ENCODE peak calls at places on chromosomes 5 and 9, in ten cellular contexts. One of them, this sample, is unnamed.

GRCh38 chr9:16060457-16061129 is 507.8 kb downstream of the CCDC171 start:
- DNase-seq in BE2C: no peak
- DNase-seq in ACHN: no peak
- DNase-seq in COLO829: no peak
- DNase-seq in endothelial cell: no peak
- DNase-seq in A172: no peak
- DNase-seq in hepatic stellate cell: no peak
- DNase-seq in astrocyte of the spinal cord: no peak
- DNase-seq in HepG2: no peak
- DNase-seq in epithelial cell of prostate: no peak
- DNase-seq in this sample: no peak

GRCh38 chr5:158514353-158514960 is 585.3 kb downstream of the EBF1 start:
- DNase-seq in BE2C: no peak
- DNase-seq in ACHN: no peak
- DNase-seq in COLO829: no peak
- DNase-seq in endothelial cell: no peak
- DNase-seq in A172: peak
- DNase-seq in hepatic stellate cell: peak
- DNase-seq in astrocyte of the spinal cord: peak
- DNase-seq in HepG2: no peak
- DNase-seq in epithelial cell of prostate: no peak
- DNase-seq in this sample: no peak

GRCh38 chr9:22657713-22658112 is 211.1 kb downstream of the DMRTA1 start:
- DNase-seq in BE2C: no peak
- DNase-seq in ACHN: no peak
- DNase-seq in COLO829: no peak
- DNase-seq in endothelial cell: no peak
- DNase-seq in A172: no peak
- DNase-seq in hepatic stellate cell: no peak
- DNase-seq in astrocyte of the spinal cord: no peak
- DNase-seq in HepG2: no peak
- DNase-seq in epithelial cell of prostate: no peak
- DNase-seq in this sample: no peak

GRCh38 chr9:92133949-92134604 is 18.9 kb upstream of the SPTLC1 start:
- DNase-seq in BE2C: peak
- DNase-seq in ACHN: peak
- DNase-seq in COLO829: peak
- DNase-seq in endothelial cell: peak
- DNase-seq in A172: peak
- DNase-seq in hepatic stellate cell: peak
- DNase-seq in astrocyte of the spinal cord: peak
- DNase-seq in HepG2: peak
- DNase-seq in epithelial cell of prostate: no peak
- DNase-seq in this sample: peak

GRCh38 chr9:72038890-72039410 is 21.5 kb downstream of the C9orf57 start:
- DNase-seq in BE2C: peak
- DNase-seq in ACHN: peak
- DNase-seq in COLO829: peak
- DNase-seq in endothelial cell: peak
- DNase-seq in A172: peak
- DNase-seq in hepatic stellate cell: peak
- DNase-seq in astrocyte of the spinal cord: peak
- DNase-seq in HepG2: peak
- DNase-seq in epithelial cell of prostate: no peak
- DNase-seq in this sample: peak

GRCh38 chr9:134320916-134321570 is 5.2 kb upstream of the RXRA start:
- DNase-seq in BE2C: no peak
- DNase-seq in ACHN: no peak
- DNase-seq in COLO829: no peak
- DNase-seq in endothelial cell: no peak
- DNase-seq in A172: no peak
- DNase-seq in hepatic stellate cell: peak
- DNase-seq in astrocyte of the spinal cord: no peak
- DNase-seq in HepG2: peak
- DNase-seq in epithelial cell of prostate: no peak
- DNase-seq in this sample: no peak

GRCh38 chr5:14929293-14930065 is 57.9 kb upstream of the ANKH start:
- DNase-seq in BE2C: no peak
- DNase-seq in ACHN: no peak
- DNase-seq in COLO829: no peak
- DNase-seq in endothelial cell: no peak
- DNase-seq in A172: no peak
- DNase-seq in hepatic stellate cell: no peak
- DNase-seq in astrocyte of the spinal cord: no peak
- DNase-seq in HepG2: no peak
- DNase-seq in epithelial cell of prostate: no peak
- DNase-seq in this sample: no peak

GRCh38 chr9:93301291-93301811 is 117.4 kb downstream of the WNK2 start:
- DNase-seq in BE2C: no peak
- DNase-seq in ACHN: no peak
- DNase-seq in COLO829: no peak
- DNase-seq in endothelial cell: no peak
- DNase-seq in A172: no peak
- DNase-seq in hepatic stellate cell: no peak
- DNase-seq in astrocyte of the spinal cord: no peak
- DNase-seq in HepG2: no peak
- DNase-seq in epithelial cell of prostate: no peak
- DNase-seq in this sample: no peak

GRCh38 chr9:112112941-112113399 is 62.1 kb downstream of the SUSD1 start:
- DNase-seq in BE2C: peak
- DNase-seq in ACHN: peak
- DNase-seq in COLO829: no peak
- DNase-seq in endothelial cell: no peak
- DNase-seq in A172: peak
- DNase-seq in hepatic stellate cell: peak
- DNase-seq in astrocyte of the spinal cord: no peak
- DNase-seq in HepG2: peak
- DNase-seq in epithelial cell of prostate: peak
- DNase-seq in this sample: no peak

GRCh38 chr9:19937121-19937520 is 148.3 kb upstream of the SLC24A2 start:
- DNase-seq in BE2C: no peak
- DNase-seq in ACHN: no peak
- DNase-seq in COLO829: no peak
- DNase-seq in endothelial cell: no peak
- DNase-seq in A172: no peak
- DNase-seq in hepatic stellate cell: no peak
- DNase-seq in astrocyte of the spinal cord: no peak
- DNase-seq in HepG2: no peak
- DNase-seq in epithelial cell of prostate: no peak
- DNase-seq in this sample: no peak

GRCh38 chr5:128015978-128016377 is 67.6 kb upstream of the SLC12A2 start:
- DNase-seq in BE2C: no peak
- DNase-seq in ACHN: no peak
- DNase-seq in COLO829: no peak
- DNase-seq in endothelial cell: no peak
- DNase-seq in A172: peak
- DNase-seq in hepatic stellate cell: no peak
- DNase-seq in astrocyte of the spinal cord: no peak
- DNase-seq in HepG2: no peak
- DNase-seq in epithelial cell of prostate: no peak
- DNase-seq in this sample: no peak

GRCh38 chr9:136850866-136851775 is 1.0 kb upstream of the MAMDC4 start:
- DNase-seq in BE2C: peak
- DNase-seq in ACHN: no peak
- DNase-seq in COLO829: no peak
- DNase-seq in endothelial cell: no peak
- DNase-seq in A172: no peak
- DNase-seq in hepatic stellate cell: no peak
- DNase-seq in astrocyte of the spinal cord: no peak
- DNase-seq in HepG2: no peak
- DNase-seq in epithelial cell of prostate: no peak
- DNase-seq in this sample: no peak

GRCh38 chr5:143349127-143349526 is 54.4 kb downstream of the NR3C1 start:
- DNase-seq in BE2C: no peak
- DNase-seq in ACHN: no peak
- DNase-seq in COLO829: no peak
- DNase-seq in endothelial cell: no peak
- DNase-seq in A172: no peak
- DNase-seq in hepatic stellate cell: no peak
- DNase-seq in astrocyte of the spinal cord: peak
- DNase-seq in HepG2: no peak
- DNase-seq in epithelial cell of prostate: no peak
- DNase-seq in this sample: no peak